ENCODE peak calls at places on chromosomes 13 and 19, in five cellular contexts. O is GM12878, C is H1, I is HepG2, Q is K562. B is an unnamed sample.

GRCh38 chr13:63403726-63404125 is 1988.1 kb upstream of the PCDH20 start:
- DNase-seq in O (no peak), C (no peak), I (no peak), Q (no peak), B (no peak)

GRCh38 chr13:79483302-79483701 is 2.3 kb downstream of the NDFIP2 start:
- DNase-seq in O (no peak), C (no peak), I (no peak), Q (no peak), B (no peak)

GRCh38 chr13:23858586-23858985 is 30.6 kb downstream of the MIPEP start:
- DNase-seq in O (no peak), C (no peak), I (no peak), Q (no peak), B (no peak)

GRCh38 chr19:45348367-45349125 is 8.0 kb downstream of the KLC3 start:
- DNase-seq in O (no peak), C (no peak), I (no peak), Q (no peak), B (no peak)

GRCh38 chr13:109697936-109698335 is 88.4 kb downstream of the IRS2 start:
- DNase-seq in O (no peak), C (no peak), I (no peak), Q (peak), B (no peak)

GRCh38 chr19:15282311-15282705 is 50.0 kb downstream of the BRD4 start:
- DNase-seq in O (no peak), C (no peak), I (no peak), Q (no peak), B (no peak)

GRCh38 chr13:43730642-43731041 is 56.1 kb downstream of the ENOX1 start:
- DNase-seq in O (no peak), C (no peak), I (no peak), Q (no peak), B (no peak)

GRCh38 chr19:28940751-28941500 is 272.0 kb downstream of the UQCRFS1 start:
- DNase-seq in O (no peak), C (no peak), I (no peak), Q (no peak), B (no peak)

GRCh38 chr19:54473983-54474382 is 887 bp upstream of the CDC42EP5 start:
- DNase-seq in O (no peak), C (no peak), I (no peak), Q (no peak), B (no peak)
- TF ChIP-seq SP1 in O (no peak), C (no peak), I (no peak), Q (no peak), B (no peak)

GRCh38 chr13:32384702-32385101 is 43.2 kb downstream of the N4BP2L1 start:
- DNase-seq in O (no peak), C (no peak), I (no peak), Q (no peak), B (no peak)

GRCh38 chr13:32391101-32391620 is 36.8 kb downstream of the N4BP2L1 start:
- DNase-seq in O (no peak), C (no peak), I (no peak), Q (no peak), B (no peak)

GRCh38 chr13:32385369-32385768 is 42.6 kb downstream of the N4BP2L1 start:
- DNase-seq in O (no peak), C (no peak), I (no peak), Q (no peak), B (no peak)

GRCh38 chr13:32390048-32390447 is 37.9 kb downstream of the N4BP2L1 start:
- DNase-seq in O (no peak), C (no peak), I (no peak), Q (no peak), B (no peak)

GRCh38 chr13:32390484-32390883 is 37.4 kb downstream of the N4BP2L1 start:
- DNase-seq in O (no peak), C (no peak), I (no peak), Q (no peak), B (no peak)
- H3K27ac ChIP-seq in O (peak), C (no peak), I (no peak), Q (no peak), B (no peak)

DNA sequence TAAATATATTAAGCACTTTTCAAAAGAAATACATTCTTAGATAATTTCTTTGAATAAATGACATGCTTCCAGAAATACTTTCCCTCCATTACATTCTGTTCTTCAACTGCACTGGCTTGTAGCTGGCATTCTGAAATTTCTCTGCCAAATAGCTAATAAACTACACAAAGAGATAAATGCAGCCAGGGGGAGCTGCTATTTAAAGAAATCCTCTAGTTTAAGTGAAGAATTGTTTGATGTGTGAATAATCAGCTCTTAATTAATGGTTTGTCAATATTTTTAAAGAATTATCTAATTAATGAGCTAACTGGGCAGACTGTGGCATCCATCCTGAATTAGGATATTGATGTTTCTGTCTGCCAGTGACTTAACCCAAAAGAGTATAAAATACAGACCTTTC is 30.7 kb downstream of the SLC7A1 start:
- DNase-seq in O (no peak), C (no peak), I (no peak), Q (no peak), B (no peak)
- TF ChIP-seq SIN3A in O (no peak), C (no peak), I (no peak), Q (no peak), B (no peak)

GRCh38 chr13:48437381-48437780 is 24.5 kb upstream of the LPAR6 start:
- DNase-seq in O (no peak), C (no peak), I (no peak), Q (no peak), B (no peak)
- TF ChIP-seq SP1 in O (no peak), C (no peak), I (no peak), Q (no peak), B (no peak)

DNA sequence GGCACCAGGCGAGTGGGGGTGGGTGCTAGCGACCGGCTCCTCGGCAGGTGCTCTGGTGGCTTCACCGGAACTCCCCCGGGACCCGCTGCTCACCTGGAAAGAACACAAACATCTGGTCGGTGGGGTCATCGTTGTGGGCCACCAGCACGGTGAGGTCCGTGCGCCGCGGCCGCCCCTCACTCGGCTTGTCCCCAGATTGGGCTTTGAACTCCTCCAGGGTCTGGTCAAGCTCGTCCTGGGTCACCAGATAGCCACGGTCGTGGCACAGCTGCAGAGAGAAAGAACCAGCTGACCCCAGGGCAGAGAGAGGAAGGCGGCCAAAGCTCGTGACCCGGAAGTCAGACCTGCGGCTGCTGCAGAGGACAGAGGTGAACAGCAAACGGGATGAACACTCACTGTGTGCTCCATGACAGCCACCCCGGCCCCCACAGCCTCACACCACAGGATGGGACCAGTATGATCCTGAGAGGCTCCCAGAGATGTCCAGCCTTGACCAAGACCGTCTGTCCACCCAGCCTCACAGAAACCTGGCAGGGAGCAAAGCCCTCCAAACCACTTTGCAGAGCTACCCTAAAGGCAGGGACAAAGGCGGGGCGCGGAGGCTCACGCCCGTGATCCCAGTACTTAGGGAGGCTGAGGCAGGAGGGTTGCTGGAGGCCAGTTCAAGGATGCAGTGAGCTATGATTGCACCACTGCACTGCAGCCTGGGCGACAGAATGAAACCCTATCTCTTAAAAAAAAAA is 1.2 kb downstream of the POLR2E start:
- DNase-seq in O (no peak), C (no peak), I (peak), Q (no peak), B (no peak)
- H3K27ac ChIP-seq in O (peak), C (no peak), I (peak), Q (peak), B (peak)

GRCh38 chr13:89627991-89628390 is 1719.5 kb upstream of the MIR17HG start:
- DNase-seq in O (no peak), C (no peak), I (no peak), Q (no peak), B (no peak)
- TF ChIP-seq SIN3A in O (no peak), C (no peak), I (no peak), Q (no peak), B (no peak)

DNA sequence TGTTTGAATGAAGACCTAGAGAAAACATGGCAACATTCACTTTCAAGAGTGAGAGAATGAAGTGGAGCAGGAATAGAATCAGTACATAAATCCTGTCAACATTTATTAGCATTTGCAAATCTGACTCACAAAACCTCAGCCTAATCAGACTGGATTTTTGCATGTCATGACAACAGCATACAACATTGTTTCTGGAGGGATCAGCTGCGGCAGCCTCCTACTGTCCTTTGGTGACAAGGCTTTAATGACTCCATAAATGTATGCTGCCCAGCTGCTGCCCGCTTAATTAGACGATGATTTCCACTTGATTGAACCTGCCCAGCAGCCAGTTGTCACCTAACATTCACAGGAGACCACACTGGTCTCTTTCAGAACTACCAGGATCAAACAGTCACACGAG is 9.4 kb downstream of the EBPL start:
- DNase-seq in O (no peak), C (no peak), I (no peak), Q (no peak), B (no peak)
- TF ChIP-seq SP1 in O (no peak), C (no peak), I (no peak), Q (no peak), B (no peak)